ENCODE peak calls at places on chromosome 21, in four cellular contexts. L is H9, V is GM23338, R is HepG2. T is an unnamed sample.
A peak's percentile ranks its signal among the peaks of the same experiment; 100 is the strongest.

GRCh38 chr21:14382486-14382834 is 486 bp downstream of the HSPA13 start:
- DNase-seq in L (no peak), V (peak; percentile 78), R (no peak), T (no peak)

GRCh38 chr21:28138272-28138671 is 854.4 kb downstream of the LTN1 start:
- DNase-seq in L (no peak), V (no peak), R (no peak), T (no peak)

GRCh38 chr21:27804515-27804914 is 837.6 kb upstream of the ADAMTS5 start:
- DNase-seq in L (no peak), V (peak; percentile 21), R (no peak), T (no peak)

GRCh38 chr21:16580661-16581060 is 850.9 kb downstream of the USP25 start:
- DNase-seq in L (no peak), V (no peak), R (no peak), T (no peak)

GRCh38 chr21:30044447-30045064 is 104.8 kb upstream of the GRIK1 start:
- DNase-seq in L (no peak), V (peak; percentile 60), R (peak; percentile 1), T (peak; percentile 9)

GRCh38 chr21:34073749-34074282 is 438 bp downstream of the MRPS6 start:
- DNase-seq in L (no peak), V (peak; percentile 42), R (no peak), T (no peak)

GRCh38 chr21:14862794-14863720 is 201.7 kb downstream of the NRIP1 start:
- DNase-seq in L (no peak), V (peak; percentile 58), R (peak; percentile 13), T (no peak)

GRCh38 chr21:40118527-40118926 is 251.3 kb downstream of the PCP4 start:
- DNase-seq in L (no peak), V (peak; percentile 12), R (no peak), T (peak; percentile 60)

GRCh38 chr21:32484706-32485380 is 72.3 kb downstream of the EVA1C start:
- DNase-seq in L (no peak), V (no peak), R (no peak), T (no peak)

GRCh38 chr21:30340714-30341573 is 3.5 kb upstream of the KRTAP27-1 start:
- DNase-seq in L (peak; percentile 38), V (peak; percentile 71), R (peak; percentile 3), T (peak; percentile 45)

GRCh38 chr21:15071012-15071411 is 6.2 kb upstream of the NRIP1 start:
- DNase-seq in L (peak; percentile 48), V (peak; percentile 48), R (no peak), T (no peak)

GRCh38 chr21:29114765-29115164 is 15.7 kb upstream of the MAP3K7CL start:
- DNase-seq in L (no peak), V (peak; percentile 51), R (no peak), T (peak; percentile 72)

GRCh38 chr21:46431448-46431847 is 27.2 kb upstream of the DIP2A start:
- DNase-seq in L (no peak), V (no peak), R (no peak), T (no peak)

GRCh38 chr21:28099296-28099695 is 893.4 kb downstream of the LTN1 start:
- DNase-seq in L (no peak), V (no peak), R (no peak), T (no peak)

GRCh38 chr21:40383951-40384350 is 463.0 kb downstream of the DSCAM start:
- DNase-seq in L (no peak), V (no peak), R (no peak), T (no peak)

GRCh38 chr21:29232601-29233541 is 65.9 kb upstream of the BACH1 start:
- DNase-seq in L (no peak), V (no peak), R (no peak), T (peak; percentile 41)

GRCh38 chr21:15066231-15066577 is 1.4 kb upstream of the NRIP1 start:
- DNase-seq in L (no peak), V (no peak), R (no peak), T (no peak)

GRCh38 chr21:34630536-34631143 is 15.7 kb upstream of the RCAN1 start:
- DNase-seq in L (no peak), V (peak; percentile 70), R (peak; percentile 44), T (peak; percentile 42)

GRCh38 chr21:34367320-34367935 is 3.6 kb downstream of the KCNE2 start:
- DNase-seq in L (peak; percentile 50), V (peak; percentile 90), R (peak; percentile 56), T (peak; percentile 72)

GRCh38 chr21:28253378-28253777 is 739.3 kb downstream of the LTN1 start:
- DNase-seq in L (no peak), V (no peak), R (no peak), T (peak; percentile 34)

GRCh38 chr21:33543505-33544129 is 779 bp downstream of the SON start:
- DNase-seq in L (peak; percentile 66), V (no peak), R (no peak), T (no peak)

GRCh38 chr21:15768045-15768601 is 38.3 kb downstream of the USP25 start:
- DNase-seq in L (no peak), V (no peak), R (no peak), T (no peak)

GRCh38 chr21:34808569-34809204 is 139.9 kb downstream of the CLIC6 start:
- DNase-seq in L (no peak), V (no peak), R (no peak), T (peak; percentile 77)

GRCh38 chr21:34807146-34807880 is 138.5 kb downstream of the CLIC6 start:
- DNase-seq in L (no peak), V (no peak), R (no peak), T (peak; percentile 97)

GRCh38 chr21:29085106-29085752 is 11.8 kb upstream of the CCT8 start:
- DNase-seq in L (no peak), V (no peak), R (no peak), T (no peak)

GRCh38 chr21:32914424-32915070 is 111.2 kb upstream of the OLIG2 start:
- DNase-seq in L (no peak), V (no peak), R (no peak), T (no peak)

GRCh38 chr21:33296156-33296555 is 28.6 kb upstream of the IFNAR1 start:
- DNase-seq in L (no peak), V (no peak), R (no peak), T (no peak)

GRCh38 chr21:34307991-34308532 is 55.7 kb upstream of the KCNE2 start:
- DNase-seq in L (no peak), V (no peak), R (no peak), T (peak; percentile 6)

GRCh38 chr21:30072496-30072895 is 94.1 kb downstream of the CLDN17 start:
- DNase-seq in L (peak; percentile 78), V (peak; percentile 85), R (no peak), T (peak; percentile 66)

GRCh38 chr21:46619846-46620245 is 15.0 kb upstream of the S100B start:
- DNase-seq in L (no peak), V (no peak), R (no peak), T (no peak)

GRCh38 chr21:27320868-27321267 is 354.0 kb upstream of the ADAMTS5 start:
- DNase-seq in L (no peak), V (no peak), R (no peak), T (no peak)

DNA sequence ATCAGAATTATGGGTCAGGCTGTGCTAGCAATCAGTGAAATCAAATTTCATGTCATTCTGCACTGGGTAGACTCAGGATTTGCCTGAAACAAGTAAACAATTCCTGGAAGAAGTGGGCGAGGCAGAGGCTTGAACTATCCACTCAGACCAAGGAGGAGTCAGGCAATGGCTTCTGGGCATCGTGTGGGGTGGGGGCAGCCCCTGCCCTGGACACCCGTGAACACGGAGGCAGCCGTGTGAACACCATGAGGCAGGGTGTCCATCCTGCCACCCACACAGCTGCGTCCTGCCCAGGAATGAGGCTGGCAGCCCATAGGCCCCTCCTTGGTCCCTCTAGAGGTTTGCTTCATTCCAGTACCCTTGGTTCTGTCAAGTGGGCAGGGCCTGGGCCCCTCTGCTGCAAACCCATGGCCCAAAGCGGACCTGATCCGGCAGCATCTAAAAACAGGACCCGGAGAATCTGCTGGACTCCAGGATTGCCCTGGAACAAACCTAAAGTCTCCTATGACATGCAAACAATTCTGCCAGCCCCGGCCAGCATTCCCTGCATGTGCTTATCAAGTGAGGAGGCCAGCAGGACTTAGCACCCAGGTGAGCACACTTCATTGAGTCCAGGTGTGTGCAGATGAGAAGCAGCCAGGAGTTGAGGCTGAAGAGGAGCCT is 69.5 kb downstream of the PDE9A start:
- DNase-seq in L (no peak), V (no peak), R (no peak), T (no peak)
- H3K4me1 ChIP-seq in L (no peaks in the 10 kb centered on the region), V (no peaks in the 10 kb centered on the region), R (peaks cover 72% of the 10 kb centered on the region), T (peaks cover 16% of the 10 kb centered on the region)

GRCh38 chr21:42684109-42684916 is 30.9 kb downstream of the PDE9A start:
- DNase-seq in L (no peak), V (no peak), R (no peak), T (no peak)

GRCh38 chr21:42682661-42683060 is 29.2 kb downstream of the PDE9A start:
- DNase-seq in L (no peak), V (no peak), R (no peak), T (no peak)

GRCh38 chr21:42683371-42684108 is 30.1 kb downstream of the PDE9A start:
- DNase-seq in L (no peak), V (no peak), R (no peak), T (no peak)

GRCh38 chr21:42685954-42686500 is 32.6 kb downstream of the PDE9A start:
- DNase-seq in L (no peak), V (no peak), R (no peak), T (no peak)

GRCh38 chr21:42685036-42685435 is 31.6 kb downstream of the PDE9A start:
- DNase-seq in L (no peak), V (peak; percentile 33), R (no peak), T (no peak)
- H4K20me1 ChIP-seq in L (no peaks in the 10 kb centered on the region), V (no peaks in the 10 kb centered on the region), R (no peaks in the 10 kb centered on the region), T (no peaks in the 10 kb centered on the region)

DNA sequence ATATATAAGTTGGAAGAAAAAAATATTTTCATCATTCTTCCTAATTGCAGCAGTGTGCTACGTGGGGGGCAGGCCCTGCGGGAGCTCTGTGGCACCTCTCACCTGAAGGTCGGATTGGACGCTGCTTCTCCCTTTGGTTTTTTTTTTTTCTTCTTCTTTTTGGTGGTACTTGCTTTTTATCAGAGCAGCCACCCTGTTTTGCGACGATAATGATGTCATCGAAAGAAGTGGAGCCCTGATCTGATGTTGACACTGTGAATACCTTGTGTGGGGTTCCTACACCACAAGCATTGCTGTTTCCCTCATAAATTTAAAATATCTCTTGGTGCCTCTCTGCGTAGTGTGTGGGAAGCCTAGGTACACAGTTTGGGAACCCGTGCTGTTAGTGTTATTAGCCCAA is 5.5 kb downstream of the TRAPPC10 start:
- DNase-seq in L (no peak), V (no peak), R (no peak), T (no peak)
- H3K4me1 ChIP-seq in L (no peaks in the 10 kb centered on the region), V (peaks cover 10% of the 10 kb centered on the region), R (peaks cover 68% of the 10 kb centered on the region), T (peaks cover 13% of the 10 kb centered on the region)

DNA sequence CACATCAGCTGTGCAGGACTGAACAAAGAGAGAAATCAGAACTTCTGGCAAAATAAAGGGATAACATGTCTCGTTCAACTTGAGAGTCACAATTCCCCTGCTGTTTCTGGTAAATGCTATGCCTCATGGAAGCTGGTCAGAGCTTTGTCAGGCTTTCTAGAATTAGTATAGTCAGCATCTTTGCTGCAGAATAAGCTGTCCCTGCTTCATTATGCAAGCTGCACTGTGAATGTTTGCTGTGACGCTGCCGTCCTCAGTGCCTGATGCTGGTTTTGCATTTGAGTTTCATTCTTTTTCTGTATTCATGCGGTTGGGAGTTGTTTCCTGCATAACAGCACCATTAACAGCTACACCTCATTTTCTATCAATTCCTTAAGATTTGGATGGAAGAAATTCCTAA is 96.4 kb upstream of the KCNJ6 start:
- DNase-seq in L (no peak), V (no peak), R (no peak), T (no peak)
- H4K20me1 ChIP-seq in L (no peaks in the 10 kb centered on the region), V (no peaks in the 10 kb centered on the region), R (no peaks in the 10 kb centered on the region), T (no peaks in the 10 kb centered on the region)

T was measured in mammary epithelial cell.